ENCODE peak calls at places on chromosomes 5 and 9, in seven cellular contexts. One of them, this sample, is unnamed.

GRCh38 chr9:100601216-100601615 is 23.3 kb downstream of the CAVIN4 start:
- DNase-seq in WERI-Rb-1: peak
- DNase-seq in bronchial epithelial cell: peak
- DNase-seq in astrocyte of the spinal cord: peak
- DNase-seq in A549: peak
- DNase-seq in fibroblast of pulmonary artery: peak
- DNase-seq in GM12865: peak
- DNase-seq in this sample: peak

GRCh38 chr5:88489433-88489832 is 220.8 kb upstream of the TMEM161B start:
- DNase-seq in WERI-Rb-1: no peak
- DNase-seq in bronchial epithelial cell: no peak
- DNase-seq in astrocyte of the spinal cord: no peak
- DNase-seq in A549: no peak
- DNase-seq in fibroblast of pulmonary artery: no peak
- DNase-seq in GM12865: no peak
- DNase-seq in this sample: no peak

GRCh38 chr5:179227578-179228311 is 117.5 kb downstream of the ADAMTS2 start:
- DNase-seq in WERI-Rb-1: no peak
- DNase-seq in bronchial epithelial cell: no peak
- DNase-seq in astrocyte of the spinal cord: no peak
- DNase-seq in A549: no peak
- DNase-seq in fibroblast of pulmonary artery: no peak
- DNase-seq in GM12865: no peak
- DNase-seq in this sample: no peak

GRCh38 chr9:137968235-137968634 is 90.7 kb downstream of the CACNA1B start:
- DNase-seq in WERI-Rb-1: peak
- DNase-seq in bronchial epithelial cell: no peak
- DNase-seq in astrocyte of the spinal cord: no peak
- DNase-seq in A549: peak
- DNase-seq in fibroblast of pulmonary artery: no peak
- DNase-seq in GM12865: peak
- DNase-seq in this sample: no peak

GRCh38 chr9:109258619-109259321 is 62.1 kb downstream of the EPB41L4B start:
- DNase-seq in WERI-Rb-1: peak
- DNase-seq in bronchial epithelial cell: no peak
- DNase-seq in astrocyte of the spinal cord: no peak
- DNase-seq in A549: no peak
- DNase-seq in fibroblast of pulmonary artery: no peak
- DNase-seq in GM12865: no peak
- DNase-seq in this sample: no peak

GRCh38 chr9:127946728-127947127 is 9.1 kb upstream of the DPM2 start:
- DNase-seq in WERI-Rb-1: no peak
- DNase-seq in bronchial epithelial cell: no peak
- DNase-seq in astrocyte of the spinal cord: no peak
- DNase-seq in A549: no peak
- DNase-seq in fibroblast of pulmonary artery: no peak
- DNase-seq in GM12865: no peak
- DNase-seq in this sample: no peak

GRCh38 chr9:114464652-114465051 is 40.6 kb downstream of the WHRN start:
- DNase-seq in WERI-Rb-1: no peak
- DNase-seq in bronchial epithelial cell: no peak
- DNase-seq in astrocyte of the spinal cord: no peak
- DNase-seq in A549: no peak
- DNase-seq in fibroblast of pulmonary artery: no peak
- DNase-seq in GM12865: no peak
- DNase-seq in this sample: no peak

GRCh38 chr9:128771094-128771721 is 519 bp downstream of the ZER1 start:
- DNase-seq in WERI-Rb-1: no peak
- DNase-seq in bronchial epithelial cell: peak
- DNase-seq in astrocyte of the spinal cord: no peak
- DNase-seq in A549: no peak
- DNase-seq in fibroblast of pulmonary artery: peak
- DNase-seq in GM12865: peak
- DNase-seq in this sample: no peak

GRCh38 chr5:28603869-28604268 is 1565.5 kb upstream of the CDH9 start:
- DNase-seq in WERI-Rb-1: no peak
- DNase-seq in bronchial epithelial cell: peak
- DNase-seq in astrocyte of the spinal cord: no peak
- DNase-seq in A549: peak
- DNase-seq in fibroblast of pulmonary artery: no peak
- DNase-seq in GM12865: no peak
- DNase-seq in this sample: no peak

GRCh38 chr5:40736103-40736875 is 19.5 kb downstream of the TTC33 start:
- DNase-seq in WERI-Rb-1: no peak
- DNase-seq in bronchial epithelial cell: peak
- DNase-seq in astrocyte of the spinal cord: peak
- DNase-seq in A549: peak
- DNase-seq in fibroblast of pulmonary artery: peak
- DNase-seq in GM12865: peak
- DNase-seq in this sample: peak

GRCh38 chr5:82494942-82495341 is 216.8 kb upstream of the RPS23 start:
- DNase-seq in WERI-Rb-1: no peak
- DNase-seq in bronchial epithelial cell: peak
- DNase-seq in astrocyte of the spinal cord: no peak
- DNase-seq in A549: no peak
- DNase-seq in fibroblast of pulmonary artery: peak
- DNase-seq in GM12865: no peak
- DNase-seq in this sample: no peak

DNA sequence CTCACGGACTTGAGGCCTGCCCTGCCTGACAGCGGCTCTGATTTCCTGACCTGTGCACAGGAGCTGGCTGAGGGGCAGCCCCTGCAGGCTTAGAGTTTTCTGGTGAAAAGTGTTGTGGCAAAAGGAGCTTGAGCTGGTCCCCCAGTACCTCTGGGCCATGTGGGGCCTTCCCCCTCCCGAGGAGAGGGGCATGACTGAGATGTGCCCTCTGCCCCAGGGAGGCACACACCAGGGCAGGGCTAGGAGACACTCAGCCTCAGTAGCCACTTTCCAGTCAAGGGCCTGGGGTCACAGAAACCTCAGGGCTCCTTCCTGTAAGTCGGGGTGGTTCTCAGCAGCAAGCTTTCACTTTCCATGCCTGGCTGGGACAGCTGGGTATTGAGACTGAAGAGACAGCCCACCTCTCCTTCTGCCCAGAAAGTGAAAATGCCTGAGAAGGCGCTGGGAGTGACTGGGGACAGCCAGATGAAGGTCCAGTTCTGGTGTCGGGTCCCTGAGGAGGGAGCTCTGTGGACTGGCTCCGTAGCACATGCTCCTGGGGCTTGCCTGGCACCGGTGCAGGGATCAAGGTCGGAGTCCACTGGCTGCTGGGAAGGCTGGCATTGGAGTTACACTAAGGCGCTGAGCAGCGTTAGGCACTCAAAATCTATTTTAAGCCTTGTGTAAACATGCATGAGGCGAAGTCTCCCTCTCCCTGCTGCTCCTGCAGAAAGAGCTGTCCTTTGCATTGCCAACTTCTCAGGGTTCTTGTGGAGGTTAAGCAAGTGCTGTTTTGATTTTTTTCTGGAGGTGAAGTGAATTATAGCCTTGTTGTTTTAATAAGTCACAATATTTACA is 394.9 kb downstream of the GADD45G start:
- DNase-seq in WERI-Rb-1: peak
- DNase-seq in bronchial epithelial cell: peak
- DNase-seq in astrocyte of the spinal cord: peak
- DNase-seq in A549: peak
- DNase-seq in fibroblast of pulmonary artery: peak
- DNase-seq in GM12865: peak
- DNase-seq in this sample: peak
- TF ChIP-seq CTCF in WERI-Rb-1: no peak
- TF ChIP-seq CTCF in bronchial epithelial cell: no peak
- TF ChIP-seq CTCF in astrocyte of the spinal cord: no peak
- TF ChIP-seq CTCF in A549: no peak
- TF ChIP-seq CTCF in fibroblast of pulmonary artery: no peak
- TF ChIP-seq CTCF in GM12865: no peak
- TF ChIP-seq CTCF in this sample: no peak

GRCh38 chr5:111930407-111930806 is 173.4 kb upstream of the NREP start:
- DNase-seq in WERI-Rb-1: no peak
- DNase-seq in bronchial epithelial cell: peak
- DNase-seq in astrocyte of the spinal cord: no peak
- DNase-seq in A549: no peak
- DNase-seq in fibroblast of pulmonary artery: no peak
- DNase-seq in GM12865: no peak
- DNase-seq in this sample: no peak
- H3K4me3 ChIP-seq in WERI-Rb-1: no peak
- H3K4me3 ChIP-seq in bronchial epithelial cell: no peak
- H3K4me3 ChIP-seq in astrocyte of the spinal cord: no peak
- H3K4me3 ChIP-seq in A549: no peak
- H3K4me3 ChIP-seq in fibroblast of pulmonary artery: no peak
- H3K4me3 ChIP-seq in GM12865: no peak
- H3K4me3 ChIP-seq in this sample: no peak

GRCh38 chr5:97422678-97423077 is 239.6 kb upstream of the RIOK2 start:
- DNase-seq in WERI-Rb-1: no peak
- DNase-seq in bronchial epithelial cell: peak
- DNase-seq in astrocyte of the spinal cord: no peak
- DNase-seq in A549: no peak
- DNase-seq in fibroblast of pulmonary artery: no peak
- DNase-seq in GM12865: no peak
- DNase-seq in this sample: no peak

GRCh38 chr5:97427235-97427634 is 244.2 kb upstream of the RIOK2 start:
- DNase-seq in WERI-Rb-1: no peak
- DNase-seq in bronchial epithelial cell: no peak
- DNase-seq in astrocyte of the spinal cord: no peak
- DNase-seq in A549: no peak
- DNase-seq in fibroblast of pulmonary artery: peak
- DNase-seq in GM12865: no peak
- DNase-seq in this sample: no peak

GRCh38 chr5:97420646-97421045 is 237.6 kb upstream of the RIOK2 start:
- DNase-seq in WERI-Rb-1: peak
- DNase-seq in bronchial epithelial cell: no peak
- DNase-seq in astrocyte of the spinal cord: no peak
- DNase-seq in A549: no peak
- DNase-seq in fibroblast of pulmonary artery: no peak
- DNase-seq in GM12865: no peak
- DNase-seq in this sample: no peak

GRCh38 chr5:97425511-97425910 is 242.5 kb upstream of the RIOK2 start:
- DNase-seq in WERI-Rb-1: peak
- DNase-seq in bronchial epithelial cell: peak
- DNase-seq in astrocyte of the spinal cord: no peak
- DNase-seq in A549: no peak
- DNase-seq in fibroblast of pulmonary artery: peak
- DNase-seq in GM12865: peak
- DNase-seq in this sample: peak
- TF ChIP-seq CTCF in WERI-Rb-1: peak
- TF ChIP-seq CTCF in bronchial epithelial cell: peak
- TF ChIP-seq CTCF in astrocyte of the spinal cord: peak
- TF ChIP-seq CTCF in A549: no peak
- TF ChIP-seq CTCF in fibroblast of pulmonary artery: peak
- TF ChIP-seq CTCF in GM12865: peak
- TF ChIP-seq CTCF in this sample: peak

DNA sequence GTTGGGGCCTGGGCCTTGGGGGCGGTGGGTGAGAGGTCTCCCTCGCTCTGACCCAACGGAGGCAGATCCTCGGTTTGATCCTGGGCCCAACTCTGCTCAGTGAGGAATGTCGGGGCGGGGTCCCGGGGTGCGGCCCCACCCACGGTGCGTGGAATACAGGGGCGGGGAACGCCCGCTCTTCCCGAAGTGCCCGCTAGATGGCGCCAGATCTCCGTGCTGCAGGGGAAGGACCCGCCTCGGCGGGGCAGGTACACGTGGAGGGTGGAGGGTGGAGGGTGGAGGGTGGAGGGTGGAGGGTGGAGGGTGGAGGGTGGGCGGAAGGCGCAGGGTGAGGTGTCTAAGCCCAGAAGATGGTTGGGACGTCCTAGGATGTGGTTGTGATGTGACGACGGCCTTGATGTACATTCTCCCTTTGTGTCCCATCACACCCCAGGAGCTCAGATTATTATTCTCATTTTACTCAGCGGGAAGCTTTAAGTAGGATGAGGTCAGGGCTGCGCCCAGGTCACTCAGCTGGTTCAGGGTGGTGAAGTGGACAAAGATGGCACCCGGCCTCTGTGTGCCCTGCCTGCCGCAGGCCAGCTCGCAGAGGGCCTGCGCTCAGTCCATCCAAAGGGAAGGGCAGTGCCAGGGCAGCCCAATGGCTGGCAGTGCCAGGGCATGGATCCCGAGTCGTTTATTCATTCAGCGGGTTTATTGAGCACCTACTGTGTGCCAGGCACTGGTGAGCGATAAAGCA is 9.4 kb upstream of the RPS14 start:
- DNase-seq in WERI-Rb-1: peak
- DNase-seq in bronchial epithelial cell: peak
- DNase-seq in astrocyte of the spinal cord: peak
- DNase-seq in A549: peak
- DNase-seq in fibroblast of pulmonary artery: peak
- DNase-seq in GM12865: peak
- DNase-seq in this sample: peak
- H3K4me3 ChIP-seq in WERI-Rb-1: no peak
- H3K4me3 ChIP-seq in bronchial epithelial cell: no peak
- H3K4me3 ChIP-seq in astrocyte of the spinal cord: no peak
- H3K4me3 ChIP-seq in A549: peak
- H3K4me3 ChIP-seq in fibroblast of pulmonary artery: no peak
- H3K4me3 ChIP-seq in GM12865: peak
- H3K4me3 ChIP-seq in this sample: peak

DNA sequence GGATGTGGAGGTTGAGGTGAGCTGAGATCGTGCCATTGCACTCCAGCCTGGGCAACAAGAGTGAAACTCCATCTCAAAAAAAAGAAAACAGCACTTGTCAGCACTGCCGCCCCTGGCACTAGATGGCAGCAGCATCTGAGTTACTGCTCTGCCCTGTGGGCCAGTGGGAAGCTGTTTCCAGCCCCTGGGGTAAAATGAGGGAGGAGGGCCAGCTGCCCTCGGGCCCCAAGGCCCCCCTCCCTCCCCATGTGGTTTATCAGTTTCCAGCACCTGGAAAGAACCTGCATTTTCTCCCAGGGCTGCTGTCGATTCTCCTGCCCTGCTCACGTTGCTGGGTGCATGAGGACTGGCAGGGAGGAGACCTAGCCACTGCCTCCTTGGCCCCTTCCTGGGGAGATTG is 13.2 kb upstream of the CEL start:
- DNase-seq in WERI-Rb-1: peak
- DNase-seq in bronchial epithelial cell: peak
- DNase-seq in astrocyte of the spinal cord: no peak
- DNase-seq in A549: peak
- DNase-seq in fibroblast of pulmonary artery: peak
- DNase-seq in GM12865: peak
- DNase-seq in this sample: no peak
- TF ChIP-seq CTCF in WERI-Rb-1: peak
- TF ChIP-seq CTCF in bronchial epithelial cell: peak
- TF ChIP-seq CTCF in astrocyte of the spinal cord: peak
- TF ChIP-seq CTCF in A549: peak
- TF ChIP-seq CTCF in fibroblast of pulmonary artery: peak
- TF ChIP-seq CTCF in GM12865: peak
- TF ChIP-seq CTCF in this sample: peak

This sample was measured in brain microvascular endothelial cell.